ENCODE peak calls at places on chromosomes 11 and 22, in six cellular contexts. Z is pancreas; T is GM20000; N is GM04504; L is iris pigment epithelial cell; K is stimulated activated CD8-positive, alpha-beta memory T cell treated with anti-CD3 and anti-CD28 coated beads, Interleukin-15, amount 100 ng/mL, for 4 hours. E is an unnamed sample.

GRCh38 chr11:57213282-57214086 is 23.6 kb downstream of the APLNR start:
- DNase-seq in T (no peak), K (no peak), Z (no peak), L (peak), N (no peak), E (no peak)

GRCh38 chr11:65290448-65291165 is 24.1 kb upstream of the CDC42EP2 start:
- DNase-seq in Z (peak), K (no peak), T (peak), N (peak), L (peak), E (peak)

GRCh38 chr22:27488456-27489224 is 312.9 kb downstream of the MN1 start:
- DNase-seq in Z (peak), L (no peak), K (no peak), N (no peak), T (no peak), E (peak)

GRCh38 chr11:12086271-12087074 is 23.9 kb upstream of the MICAL2 start:
- DNase-seq in N (peak), K (no peak), L (peak), T (no peak), Z (no peak), E (peak)

GRCh38 chr11:3840289-3840869 is 380 bp downstream of the RHOG start:
- DNase-seq in Z (no peak), K (no peak), T (no peak), N (no peak), L (no peak), E (no peak)

GRCh38 chr11:60658409-60658808 is 41.0 kb upstream of the MS4A8 start:
- DNase-seq in K (no peak), L (no peak), T (no peak), Z (no peak), N (no peak), E (no peak)

GRCh38 chr11:44793350-44794090 is 66.8 kb downstream of the TSPAN18 start:
- DNase-seq in T (no peak), K (no peak), Z (no peak), L (peak), N (no peak), E (no peak)

GRCh38 chr11:1773711-1774550 is 10.2 kb upstream of the CTSD start:
- DNase-seq in N (no peak), K (no peak), Z (no peak), L (no peak), T (no peak), E (no peak)

GRCh38 chr11:35792846-35793192 is 130.2 kb downstream of the TRIM44 start:
- DNase-seq in N (no peak), T (no peak), K (no peak), Z (no peak), L (no peak), E (no peak)

E was measured in adipocyte.